ENCODE peak calls at places on chromosomes 1 and 21, in five cellular contexts. T is breast epithelium, N is ovary, V is prostate gland, D is adrenal gland. P is an unnamed sample.

GRCh38 chr1:84541679-84542078 is 32.6 kb downstream of the CTBS start:
- DNase-seq in T (no peak), N (no peak), V (no peak), D (no peak), P (no peak)

GRCh38 chr21:18041012-18041411 is 203.6 kb upstream of the CHODL start:
- DNase-seq in T (no peak), N (no peak), V (no peak), D (no peak), P (no peak)

GRCh38 chr1:83583351-83584014 is 415.4 kb downstream of the TTLL7 start:
- DNase-seq in T (no peak), N (no peak), V (no peak), D (no peak), P (no peak)

GRCh38 chr1:168428063-168428731 is 115.6 kb downstream of the XCL2 start:
- DNase-seq in T (no peak), N (peak), V (no peak), D (peak), P (no peak)

GRCh38 chr1:25505706-25506385 is 37.6 kb upstream of the LDLRAP1 start:
- DNase-seq in T (no peak), N (no peak), V (no peak), D (peak), P (no peak)

GRCh38 chr1:109482796-109483638 is 688 bp upstream of the ATXN7L2 start:
- DNase-seq in T (no peak), N (peak), V (no peak), D (peak), P (peak)

GRCh38 chr1:77473690-77474089 is 191.9 kb downstream of the AK5 start:
- DNase-seq in T (no peak), N (no peak), V (no peak), D (no peak), P (no peak)

GRCh38 chr1:44405804-44406743 is 1.0 kb downstream of the RNF220 start:
- DNase-seq in T (no peak), N (no peak), V (no peak), D (no peak), P (no peak)

GRCh38 chr1:26045712-26046312 is at the start of gene SLC30A2:
- DNase-seq in T (no peak), N (no peak), V (no peak), D (no peak), P (peak)

GRCh38 chr1:183635112-183635605 is 424 bp downstream of the ARPC5 start:
- DNase-seq in T (peak), N (peak), V (no peak), D (peak), P (peak)

GRCh38 chr1:192252776-192253175 is 64.0 kb upstream of the RGS21 start:
- DNase-seq in T (no peak), N (no peak), V (no peak), D (no peak), P (no peak)

GRCh38 chr1:12553963-12554362 is 64.0 kb downstream of the DHRS3 start:
- DNase-seq in T (no peak), N (no peak), V (no peak), D (no peak), P (no peak)

GRCh38 chr1:1304331-1305299 is 3.1 kb downstream of the ACAP3 start:
- DNase-seq in T (peak), N (peak), V (peak), D (peak), P (peak)

GRCh38 chr21:46065993-46066842 is 31.7 kb upstream of the COL6A2 start:
- DNase-seq in T (no peak), N (no peak), V (no peak), D (peak), P (no peak)

GRCh38 chr1:154405762-154406571 is 824 bp downstream of the IL6R start:
- DNase-seq in T (peak), N (peak), V (peak), D (peak), P (peak)

GRCh38 chr21:41899431-41900202 is 20.5 kb upstream of the PRDM15 start:
- DNase-seq in T (no peak), N (no peak), V (no peak), D (no peak), P (no peak)

GRCh38 chr1:230091473-230092231 is 24.6 kb downstream of the GALNT2 start:
- DNase-seq in T (no peak), N (no peak), V (no peak), D (no peak), P (no peak)

GRCh38 chr1:160777486-160778089 is 18.4 kb upstream of the LY9 start:
- DNase-seq in T (no peak), N (no peak), V (peak), D (no peak), P (no peak)

GRCh38 chr1:102085896-102086295 is 89.2 kb upstream of the OLFM3 start:
- DNase-seq in T (no peak), N (no peak), V (no peak), D (no peak), P (no peak)

GRCh38 chr1:154870734-154871133 is 653 bp upstream of the KCNN3 start:
- DNase-seq in T (no peak), N (no peak), V (no peak), D (no peak), P (no peak)

GRCh38 chr1:37948841-37949240 is 2.0 kb upstream of the INPP5B start:
- DNase-seq in T (no peak), N (no peak), V (no peak), D (no peak), P (no peak)

GRCh38 chr1:19232526-19232851 is 18.8 kb downstream of the EMC1 start:
- DNase-seq in T (no peak), N (peak), V (peak), D (peak), P (peak)

GRCh38 chr1:33332357-33332789 is 11.5 kb upstream of the A3GALT2 start:
- DNase-seq in T (no peak), N (no peak), V (no peak), D (peak), P (no peak)

GRCh38 chr1:82152356-82153281 is 351.9 kb downstream of the ADGRL2 start:
- DNase-seq in T (no peak), N (no peak), V (no peak), D (no peak), P (no peak)

GRCh38 chr1:33132549-33132948 is 49.3 kb downstream of the TRIM62 start:
- DNase-seq in T (no peak), N (no peak), V (no peak), D (peak), P (no peak)

GRCh38 chr1:11448375-11449085 is 30.4 kb upstream of the DISP3 start:
- DNase-seq in T (no peak), N (no peak), V (no peak), D (no peak), P (no peak)

GRCh38 chr1:30760596-30761311 is 3.2 kb upstream of the LAPTM5 start:
- DNase-seq in T (no peak), N (no peak), V (no peak), D (no peak), P (no peak)

GRCh38 chr21:44275041-44275440 is 10.6 kb upstream of the AIRE start:
- DNase-seq in T (no peak), N (no peak), V (no peak), D (no peak), P (no peak)

GRCh38 chr1:203915811-203916210 is 54.4 kb downstream of the SNRPE start:
- DNase-seq in T (no peak), N (no peak), V (no peak), D (no peak), P (no peak)

GRCh38 chr21:32861871-32862270 is 90.3 kb upstream of the PAXBP1 start:
- DNase-seq in T (no peak), N (no peak), V (no peak), D (no peak), P (no peak)

GRCh38 chr21:45050361-45050785 is 24.0 kb upstream of the ADARB1 start:
- DNase-seq in T (no peak), N (no peak), V (no peak), D (no peak), P (peak)

GRCh38 chr1:62321438-62321837 is 2.2 kb upstream of the KANK4 start:
- DNase-seq in T (no peak), N (no peak), V (no peak), D (no peak), P (no peak)

GRCh38 chr21:15066231-15066577 is 1.4 kb upstream of the NRIP1 start:
- DNase-seq in T (no peak), N (no peak), V (no peak), D (no peak), P (no peak)

GRCh38 chr21:15063821-15064575 is 802 bp downstream of the NRIP1 start:
- DNase-seq in T (peak), N (peak), V (peak), D (peak), P (peak)

GRCh38 chr21:15063081-15063820 is 1.5 kb downstream of the NRIP1 start:
- DNase-seq in T (no peak), N (no peak), V (no peak), D (no peak), P (peak)

GRCh38 chr21:15064576-15065380 is at the start of gene NRIP1:
- DNase-seq in T (peak), N (peak), V (peak), D (peak), P (peak)

GRCh38 chr21:15065381-15066230 is 806 bp upstream of the NRIP1 start:
- DNase-seq in T (peak), N (peak), V (peak), D (peak), P (peak)
- TF ChIP-seq POLR2A in T (no peak), N (peak), V (peak), D (peak), P (no peak)

DNA sequence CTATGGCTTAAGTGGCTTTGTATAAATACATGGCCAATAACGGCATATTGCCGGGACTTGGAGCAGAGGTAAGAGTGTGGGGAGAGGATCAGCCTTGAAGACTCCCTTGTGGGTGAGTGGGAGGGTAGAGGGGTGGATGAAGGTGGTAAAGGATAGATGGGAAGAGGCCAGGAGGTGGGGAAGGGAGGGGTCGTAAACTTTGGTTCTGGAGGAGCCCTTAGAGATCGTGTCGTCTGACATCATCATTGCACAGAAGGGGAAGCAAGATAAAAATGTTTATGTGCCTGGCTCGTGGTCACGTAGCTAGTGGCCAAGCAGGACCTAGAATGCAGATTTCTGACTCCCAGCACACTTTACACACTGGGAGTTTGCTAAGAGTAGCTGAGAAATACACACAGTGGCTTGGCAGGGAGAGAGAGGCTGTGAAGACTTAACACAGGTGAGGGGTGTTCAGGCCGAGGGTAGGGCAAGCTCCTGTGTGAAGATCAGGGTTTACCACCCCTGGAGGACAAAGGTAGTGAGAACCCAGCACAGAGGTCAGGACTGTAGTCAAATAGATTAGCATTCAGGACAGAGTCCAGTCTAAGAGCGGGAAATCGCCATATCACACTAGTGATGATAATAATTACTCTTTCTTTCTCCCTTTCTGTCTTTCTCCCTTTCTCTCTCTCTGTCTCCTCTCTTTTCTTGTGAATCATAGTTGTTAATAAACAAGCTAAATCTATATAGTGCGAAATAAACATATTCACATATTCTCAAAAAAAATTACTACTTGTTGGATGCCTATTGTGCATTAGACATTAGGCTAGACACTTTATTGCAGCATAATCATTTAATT is 75.5 kb downstream of the LRRC8D start:
- DNase-seq in T (no peak), N (no peak), V (no peak), D (no peak), P (no peak)
- TF ChIP-seq POLR2A in T (no peak), N (no peak), V (no peak), D (no peak), P (no peak)

GRCh38 chr1:27099904-27100796 is 54.8 kb downstream of the SLC9A1 start:
- DNase-seq in T (no peak), N (peak), V (no peak), D (peak), P (no peak)

GRCh38 chr1:27099154-27099903 is 55.6 kb downstream of the SLC9A1 start:
- DNase-seq in T (peak), N (peak), V (no peak), D (peak), P (peak)

GRCh38 chr1:27098447-27099153 is 56.3 kb downstream of the SLC9A1 start:
- DNase-seq in T (peak), N (no peak), V (no peak), D (peak), P (no peak)

GRCh38 chr1:27100797-27101491 is 54.0 kb downstream of the SLC9A1 start:
- DNase-seq in T (no peak), N (no peak), V (no peak), D (no peak), P (no peak)

GRCh38 chr1:27097484-27097917 is 57.4 kb downstream of the SLC9A1 start:
- DNase-seq in T (peak), N (peak), V (peak), D (peak), P (peak)
- TF ChIP-seq POLR2A in T (no peak), N (no peak), V (no peak), D (no peak), P (no peak)

DNA sequence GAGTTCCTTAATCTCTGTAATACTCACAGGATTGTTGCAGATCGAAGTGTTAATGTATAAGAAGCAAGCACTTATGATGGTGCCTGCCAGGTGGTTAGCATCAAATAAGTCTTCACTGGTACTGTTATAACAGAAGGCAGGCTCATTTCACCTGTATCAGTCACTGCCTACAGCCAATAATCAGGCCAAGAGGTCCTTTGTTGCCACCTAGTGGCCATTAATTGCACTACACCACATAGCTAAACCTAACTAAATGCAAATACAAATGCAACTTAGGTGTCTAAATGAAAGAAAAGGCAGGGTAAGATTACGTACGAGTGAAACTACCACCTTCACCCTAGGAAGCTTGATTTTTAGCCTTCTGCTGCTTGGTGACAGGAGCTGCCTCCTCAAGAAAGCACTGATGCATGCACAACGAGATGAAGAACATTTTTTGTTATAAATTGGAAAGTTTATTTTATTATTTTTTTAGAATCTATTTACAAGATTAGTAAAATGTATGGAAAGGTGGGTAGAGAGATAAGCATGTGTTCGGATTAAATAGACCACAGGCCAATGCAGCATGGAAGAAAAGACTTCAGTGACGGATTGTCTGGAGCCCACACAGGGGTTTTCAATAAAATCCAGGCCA is 334.8 kb upstream of the CAMK1G start:
- DNase-seq in T (peak), N (no peak), V (peak), D (peak), P (peak)
- TF ChIP-seq POLR2A in T (no peak), N (no peak), V (no peak), D (no peak), P (no peak)

GRCh38 chr1:150268342-150268705 is 492 bp downstream of the APH1A start:
- DNase-seq in T (peak), N (peak), V (peak), D (peak), P (peak)
- TF ChIP-seq POLR2A in T (no peak), N (no peak), V (no peak), D (no peak), P (no peak)

DNA sequence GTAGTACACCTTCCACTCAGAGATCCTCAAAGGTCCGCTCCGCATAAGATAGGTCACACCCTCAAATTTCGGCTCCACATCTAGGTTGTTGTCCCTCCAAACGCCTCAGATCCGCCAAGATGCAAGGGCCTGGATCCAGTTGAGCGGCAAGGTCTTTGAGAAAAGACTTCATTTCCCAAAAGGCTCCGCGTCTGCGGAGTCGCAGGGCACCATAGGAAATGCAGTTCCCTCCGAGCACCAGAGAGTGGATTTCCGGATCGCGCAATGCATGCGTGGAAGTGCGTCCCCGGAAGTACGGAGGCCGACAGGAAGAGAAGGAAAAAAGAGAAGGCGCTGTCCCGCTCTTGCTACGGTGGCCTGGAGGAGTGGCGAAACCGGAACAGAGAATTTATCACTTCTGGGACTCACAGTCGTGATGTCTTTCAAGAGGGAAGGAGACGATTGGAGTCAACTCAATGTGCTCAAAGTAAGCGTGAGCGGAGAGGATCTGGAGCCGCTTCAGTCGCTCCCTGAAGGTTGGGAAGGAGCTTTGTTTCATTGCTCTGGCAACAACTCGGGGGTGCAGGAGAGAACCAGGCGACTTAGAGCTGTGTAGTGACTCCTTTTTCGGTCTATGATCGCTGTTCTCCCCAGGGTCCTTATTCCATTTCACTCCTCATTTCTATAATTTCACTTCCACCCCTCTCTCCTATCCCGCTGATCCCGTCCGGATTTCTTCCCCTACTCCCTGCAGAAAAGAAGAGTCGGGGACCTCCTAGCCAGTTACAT is at the start of the genes LYSMD1 and SCNM1:
- DNase-seq in T (peak), N (peak), V (peak), D (peak), P (peak)
- TF ChIP-seq POLR2A in T (no peak), N (no peak), V (peak), D (no peak), P (no peak)